ENCODE peak calls at places on chromosome 1, in five cellular contexts. U, F, T, M and K are unnamed samples.

GRCh38 chr1:16072616-16073484 is 601 bp downstream of the FAM131C start:
- DNase-seq in U (no peak), F (no peak), T (no peak), M (no peak), K (no peak)

GRCh38 chr1:100730130-100730529 is 10.6 kb downstream of the VCAM1 start:
- DNase-seq in U (no peak), F (no peak), T (no peak), M (no peak), K (peak)

GRCh38 chr1:64743954-64744491 is 852 bp upstream of the RAVER2 start:
- DNase-seq in U (no peak), F (no peak), T (no peak), M (no peak), K (no peak)

GRCh38 chr1:115906627-115907026 is 65.7 kb upstream of the NHLH2 start:
- DNase-seq in U (peak), F (no peak), T (no peak), M (no peak), K (no peak)

GRCh38 chr1:2545754-2546514 is 10.2 kb upstream of the TNFRSF14 start:
- DNase-seq in U (peak), F (peak), T (peak), M (peak), K (peak)

GRCh38 chr1:1298861-1299685 is 8.7 kb downstream of the ACAP3 start:
- DNase-seq in U (no peak), F (no peak), T (no peak), M (no peak), K (no peak)

GRCh38 chr1:224182057-224182865 is 779 bp upstream of the DEGS1 start:
- DNase-seq in U (peak), F (peak), T (peak), M (no peak), K (no peak)

GRCh38 chr1:37746806-37747205 is 18.1 kb downstream of the EPHA10 start:
- DNase-seq in U (peak), F (no peak), T (no peak), M (no peak), K (no peak)

GRCh38 chr1:22416555-22417454 is 34.8 kb upstream of the ZBTB40 start:
- DNase-seq in U (peak), F (peak), T (peak), M (peak), K (peak)

GRCh38 chr1:14616997-14617396 is 18.5 kb downstream of the KAZN start:
- DNase-seq in U (no peak), F (no peak), T (no peak), M (no peak), K (no peak)

GRCh38 chr1:23704834-23705495 is 13.4 kb downstream of the RPL11 start:
- DNase-seq in U (no peak), F (no peak), T (no peak), M (no peak), K (no peak)

GRCh38 chr1:59766463-59766862 is 48.3 kb upstream of the HOOK1 start:
- DNase-seq in U (no peak), F (no peak), T (no peak), M (no peak), K (no peak)

GRCh38 chr1:35506960-35507901 is 50.0 kb downstream of the KIAA0319L start:
- DNase-seq in U (peak), F (no peak), T (no peak), M (no peak), K (no peak)

GRCh38 chr1:208054485-208054884 is 143.6 kb upstream of the CD34 start:
- DNase-seq in U (no peak), F (no peak), T (no peak), M (no peak), K (no peak)

GRCh38 chr1:213987876-213988638 is at the start of gene PROX1:
- DNase-seq in U (no peak), F (peak), T (peak), M (peak), K (peak)

GRCh38 chr1:24878775-24879742 is 51.0 kb downstream of the RUNX3 start:
- DNase-seq in U (no peak), F (no peak), T (no peak), M (no peak), K (peak)

GRCh38 chr1:197356723-197357533 is 88.9 kb downstream of the CRB1 start:
- DNase-seq in U (peak), F (no peak), T (no peak), M (peak), K (peak)

GRCh38 chr1:154741327-154741726 is 128.8 kb downstream of the KCNN3 start:
- DNase-seq in U (no peak), F (no peak), T (no peak), M (no peak), K (no peak)

GRCh38 chr1:167714851-167715652 is 6.7 kb upstream of the MPZL1 start:
- DNase-seq in U (peak), F (peak), T (peak), M (peak), K (peak)

GRCh38 chr1:155051342-155051776 is 243 bp downstream of the ADAM15 start:
- DNase-seq in U (no peak), F (no peak), T (no peak), M (no peak), K (no peak)

GRCh38 chr1:230126529-230127104 is 59.6 kb downstream of the GALNT2 start:
- DNase-seq in U (no peak), F (no peak), T (no peak), M (no peak), K (no peak)

GRCh38 chr1:230129341-230129740 is 62.3 kb downstream of the GALNT2 start:
- DNase-seq in U (no peak), F (no peak), T (no peak), M (no peak), K (no peak)

GRCh38 chr1:230125633-230126528 is 58.8 kb downstream of the GALNT2 start:
- DNase-seq in U (no peak), F (no peak), T (no peak), M (no peak), K (no peak)

GRCh38 chr1:230128569-230129269 is 61.7 kb downstream of the GALNT2 start:
- DNase-seq in U (no peak), F (no peak), T (no peak), M (no peak), K (no peak)

GRCh38 chr1:230127105-230128054 is 60.3 kb downstream of the GALNT2 start:
- DNase-seq in U (no peak), F (no peak), T (no peak), M (no peak), K (no peak)
- TF ChIP-seq CTCF in U (no peak), F (no peak), T (no peak), M (no peak), K (no peak)

GRCh38 chr1:51569284-51570062 is 47.4 kb upstream of the OSBPL9 start:
- DNase-seq in U (peak), F (no peak), T (peak), M (peak), K (peak)
- TF ChIP-seq CTCF in U (peak), F (no peak), T (no peak), M (peak), K (peak)

DNA sequence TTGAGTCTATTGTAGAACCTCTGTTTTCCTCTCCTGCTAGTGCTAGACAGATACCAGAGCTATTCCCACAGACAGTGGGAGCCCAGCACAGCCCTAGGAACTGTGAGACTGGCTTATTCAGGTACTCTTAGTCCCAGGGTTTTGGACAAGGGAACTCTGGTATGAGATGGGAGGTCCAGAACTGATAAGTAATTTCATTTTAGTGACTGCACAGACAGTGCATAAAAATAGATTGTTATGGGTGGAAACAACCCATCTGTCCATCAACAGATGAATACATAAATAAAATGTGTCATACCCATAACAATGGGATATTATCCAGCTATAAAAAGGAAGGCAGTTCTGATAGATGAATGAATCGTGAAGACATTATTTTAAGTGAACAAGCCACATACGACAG is 9.0 kb downstream of the EPS8L3 start:
- DNase-seq in U (no peak), F (no peak), T (no peak), M (no peak), K (no peak)
- TF ChIP-seq CTCF in U (no peak), F (no peak), T (no peak), M (no peak), K (no peak)

DNA sequence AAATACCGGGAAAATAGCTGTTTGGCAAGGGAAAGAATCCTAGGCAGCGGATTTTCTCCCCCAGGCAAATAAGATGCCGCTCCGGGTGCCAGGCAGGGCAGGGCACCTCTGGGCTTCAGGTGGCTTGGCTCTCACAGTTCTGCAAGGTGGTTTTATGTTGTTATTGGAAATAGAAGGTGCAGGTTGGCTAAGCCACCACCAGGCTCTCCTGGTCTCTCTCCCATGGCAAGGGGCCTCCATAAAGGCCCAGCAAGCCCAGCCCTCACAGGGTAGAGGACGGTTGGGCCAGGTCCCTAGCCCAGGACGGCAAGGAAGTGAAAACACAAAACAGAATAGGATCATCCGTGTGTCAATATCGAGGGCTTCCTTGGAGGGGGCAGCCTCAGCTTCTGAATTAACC is 37.6 kb upstream of the GPR153 start:
- DNase-seq in U (no peak), F (no peak), T (no peak), M (no peak), K (no peak)
- TF ChIP-seq CTCF in U (no peak), F (no peak), T (no peak), M (no peak), K (no peak)

GRCh38 chr1:204830671-204831585 is 39.7 kb upstream of the NFASC start:
- DNase-seq in U (no peak), F (no peak), T (no peak), M (no peak), K (no peak)

GRCh38 chr1:204826970-204827369 is 43.7 kb upstream of the NFASC start:
- DNase-seq in U (no peak), F (no peak), T (no peak), M (no peak), K (no peak)

GRCh38 chr1:204829133-204829532 is 41.5 kb upstream of the NFASC start:
- DNase-seq in U (no peak), F (no peak), T (no peak), M (no peak), K (no peak)

GRCh38 chr1:204834329-204834728 is 36.3 kb upstream of the NFASC start:
- DNase-seq in U (no peak), F (no peak), T (no peak), M (no peak), K (no peak)

GRCh38 chr1:204828352-204828850 is 42.3 kb upstream of the NFASC start:
- DNase-seq in U (no peak), F (peak), T (peak), M (no peak), K (peak)
- TF ChIP-seq CTCF in U (no peak), F (no peak), T (no peak), M (no peak), K (no peak)

GRCh38 chr1:47624531-47624930 is 186.7 kb downstream of the FOXD2 start:
- DNase-seq in U (no peak), F (no peak), T (peak), M (no peak), K (no peak)
- TF ChIP-seq CTCF in U (no peak), F (peak), T (peak), M (no peak), K (no peak)

GRCh38 chr1:235943581-235944114 is 76.9 kb upstream of the LYST start:
- DNase-seq in U (peak), F (no peak), T (no peak), M (peak), K (peak)

GRCh38 chr1:235948774-235949427 is 82.2 kb upstream of the LYST start:
- DNase-seq in U (no peak), F (no peak), T (no peak), M (no peak), K (peak)

GRCh38 chr1:235947989-235948388 is 81.3 kb upstream of the LYST start:
- DNase-seq in U (no peak), F (no peak), T (no peak), M (peak), K (peak)

GRCh38 chr1:235945775-235946565 is 79.3 kb upstream of the LYST start:
- DNase-seq in U (no peak), F (no peak), T (no peak), M (no peak), K (no peak)

GRCh38 chr1:235946570-235946981 is 79.9 kb upstream of the LYST start:
- DNase-seq in U (no peak), F (no peak), T (no peak), M (peak), K (peak)
- TF ChIP-seq CTCF in U (peak), F (no peak), T (no peak), M (peak), K (peak)

GRCh38 chr1:66712819-66713218 is 39.4 kb upstream of the DYNLT5 start:
- DNase-seq in U (no peak), F (no peak), T (no peak), M (no peak), K (no peak)

DNA sequence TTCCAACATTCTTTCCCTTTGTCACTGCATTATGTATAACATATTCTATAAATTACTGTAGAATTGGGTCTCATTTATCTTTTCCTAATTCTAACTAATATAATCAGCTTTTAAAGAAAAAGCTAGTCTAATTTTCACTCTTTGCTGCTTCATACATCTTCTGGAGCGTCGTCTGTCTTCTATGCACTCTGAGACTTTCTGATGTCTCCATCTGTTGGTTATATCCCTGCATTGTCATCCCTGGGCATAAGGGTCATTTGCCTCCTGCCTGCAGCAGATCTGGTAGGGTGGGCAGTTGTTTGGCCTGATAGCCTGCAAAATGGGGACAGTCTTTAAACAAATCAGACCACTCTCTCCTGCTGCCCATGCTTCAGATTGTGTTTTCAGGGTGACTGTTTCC is 40.8 kb upstream of the DYNLT5 start:
- DNase-seq in U (no peak), F (no peak), T (no peak), M (no peak), K (no peak)
- TF ChIP-seq CTCF in U (peak), F (no peak), T (no peak), M (no peak), K (peak)

GRCh38 chr1:10520952-10521351 is 46.2 kb downstream of the PEX14 start:
- DNase-seq in U (no peak), F (no peak), T (no peak), M (no peak), K (no peak)

GRCh38 chr1:10525208-10525607 is 50.5 kb downstream of the PEX14 start:
- DNase-seq in U (no peak), F (no peak), T (no peak), M (no peak), K (no peak)

GRCh38 chr1:10520497-10520896 is 45.7 kb downstream of the PEX14 start:
- DNase-seq in U (no peak), F (no peak), T (no peak), M (no peak), K (no peak)

GRCh38 chr1:10521537-10522157 is 46.9 kb downstream of the PEX14 start:
- DNase-seq in U (no peak), F (no peak), T (no peak), M (no peak), K (no peak)

DNA sequence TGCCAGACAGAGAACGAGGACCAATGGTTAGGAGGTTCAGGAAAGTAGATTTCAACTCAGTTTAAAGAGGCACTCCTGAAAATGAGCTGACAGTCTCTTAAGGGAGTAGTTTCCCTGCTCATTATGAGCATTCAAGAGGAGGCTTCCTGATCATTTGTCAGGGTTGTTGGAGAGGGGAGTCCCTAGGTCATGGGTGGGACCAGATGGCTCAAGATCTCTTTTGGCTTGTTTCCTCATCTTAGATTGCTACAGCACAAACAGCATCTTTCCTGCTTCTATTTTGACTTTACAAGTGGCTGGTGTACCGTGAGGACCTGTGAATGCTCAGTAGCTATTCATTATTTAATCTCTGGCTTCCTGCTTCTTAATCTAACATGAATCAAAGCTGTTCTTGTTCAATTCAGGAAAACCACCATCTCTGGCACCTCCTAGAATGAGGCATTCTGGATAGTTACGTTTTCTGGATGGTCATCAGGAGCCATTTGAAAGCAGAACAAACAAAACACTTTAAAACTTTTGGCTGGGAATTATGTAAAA is 47.6 kb downstream of the PEX14 start:
- DNase-seq in U (no peak), F (no peak), T (no peak), M (no peak), K (no peak)
- TF ChIP-seq CTCF in U (no peak), F (no peak), T (no peak), M (no peak), K (no peak)